ENCODE peak calls at places on chromosomes 12 and 14, in six cellular contexts. I is CD4-positive, alpha-beta memory T cell; Z is aorta; Q is substantia nigra; P is prostate gland; D is CD8-positive, alpha-beta memory T cell. C is an unnamed sample.

GRCh38 chr12:95182868-95183415 is 34.3 kb downstream of the FGD6 start:
- DNase-seq in Q (no peak), D (no peak), I (no peak), P (no peak), Z (no peak), C (no peak)

GRCh38 chr14:34699873-34700621 is 14.3 kb downstream of the CFL2 start:
- DNase-seq in D (no peak), I (no peak), Q (no peak), Z (no peak), P (no peak), C (no peak)

GRCh38 chr12:118151755-118152154 is 15.8 kb downstream of the PEBP1 start:
- DNase-seq in D (no peak), I (no peak), P (no peak), Z (no peak), Q (no peak), C (no peak)

GRCh38 chr14:97697772-97698171 is 900.6 kb downstream of the VRK1 start:
- DNase-seq in Z (no peak), P (no peak), I (peak), D (peak), Q (no peak), C (no peak)

GRCh38 chr14:24143511-24143910 is 2.1 kb upstream of the EMC9 start:
- DNase-seq in P (no peak), I (no peak), Q (no peak), Z (peak), D (no peak), C (no peak)

GRCh38 chr14:93734086-93734822 is 54.0 kb downstream of the PRIMA1 start:
- DNase-seq in Q (no peak), D (no peak), I (no peak), P (no peak), Z (peak), C (no peak)

GRCh38 chr12:6540181-6540877 is 6.0 kb downstream of the GAPDH start:
- DNase-seq in Q (no peak), I (peak), D (peak), Z (peak), P (peak), C (peak)

GRCh38 chr14:51780741-51781140 is 79.7 kb upstream of the GNG2 start:
- DNase-seq in I (no peak), Z (no peak), Q (no peak), D (no peak), P (no peak), C (no peak)

GRCh38 chr12:132724506-132725220 is 14.0 kb downstream of the PGAM5 start:
- DNase-seq in Z (no peak), Q (no peak), D (no peak), P (no peak), I (no peak), C (no peak)

GRCh38 chr12:47949441-47950341 is 13.7 kb upstream of the TMEM106C start:
- DNase-seq in D (peak), I (peak), Q (no peak), Z (peak), P (peak), C (no peak)

GRCh38 chr12:47297993-47298392 is 218.2 kb upstream of the AMIGO2 start:
- DNase-seq in Q (no peak), P (no peak), Z (no peak), D (no peak), I (no peak), C (peak)

GRCh38 chr12:27575780-27576154 is 51.8 kb downstream of the PPFIBP1 start:
- DNase-seq in I (no peak), P (no peak), D (no peak), Q (no peak), Z (no peak), C (no peak)

GRCh38 chr14:74549588-74549987 is 56.0 kb downstream of the ISCA2 start:
- DNase-seq in Q (no peak), D (no peak), I (no peak), Z (no peak), P (peak), C (no peak)

GRCh38 chr12:69070319-69071090 is 137.5 kb upstream of the CPM start:
- DNase-seq in I (peak), Z (peak), D (peak), Q (no peak), P (peak), C (peak)

GRCh38 chr14:37708481-37708880 is 113.1 kb downstream of the TTC6 start:
- DNase-seq in I (no peak), P (no peak), D (no peak), Z (no peak), Q (no peak), C (no peak)

GRCh38 chr14:32694795-32695449 is 243.8 kb upstream of the NPAS3 start:
- DNase-seq in I (no peak), Z (no peak), D (no peak), Q (no peak), P (no peak), C (no peak)

GRCh38 chr12:75712223-75712622 is 200.8 kb upstream of the KRR1 start:
- DNase-seq in Z (no peak), Q (no peak), I (no peak), D (no peak), P (peak), C (no peak)

GRCh38 chr14:32611752-32612151 is 282.7 kb downstream of the AKAP6 start:
- DNase-seq in D (no peak), P (no peak), Q (no peak), I (no peak), Z (no peak), C (no peak)

GRCh38 chr14:34742509-34743115 is 28.2 kb upstream of the CFL2 start:
- DNase-seq in P (no peak), Q (no peak), I (peak), D (no peak), Z (no peak), C (no peak)

GRCh38 chr12:6947615-6948014 is 3.5 kb upstream of the PTPN6 start:
- DNase-seq in Z (peak), P (no peak), I (no peak), Q (no peak), D (no peak), C (no peak)

GRCh38 chr12:124673881-124674617 is 106.6 kb upstream of the NCOR2 start:
- DNase-seq in Q (peak), P (no peak), Z (peak), D (no peak), I (no peak), C (no peak)

GRCh38 chr14:105841022-105842009 is 314.9 kb downstream of the TMEM121 start:
- DNase-seq in P (no peak), Z (no peak), I (no peak), Q (no peak), D (no peak), C (no peak)

GRCh38 chr14:59583755-59584154 is 7.1 kb upstream of the CCDC175 start:
- DNase-seq in P (no peak), Z (peak), Q (no peak), I (no peak), D (no peak), C (no peak)

GRCh38 chr12:110863161-110863560 is 16.4 kb downstream of the CCDC63 start:
- DNase-seq in I (no peak), Q (no peak), P (no peak), Z (no peak), D (no peak), C (no peak)

GRCh38 chr12:52528641-52529143 is 8.5 kb upstream of the KRT5 start:
- DNase-seq in P (no peak), D (no peak), Q (peak), I (no peak), Z (peak), C (no peak)

GRCh38 chr12:33752854-33753253 is 269.4 kb upstream of the ALG10 start:
- DNase-seq in Z (no peak), I (no peak), P (no peak), Q (no peak), D (no peak), C (no peak)

GRCh38 chr14:20996521-20996920 is 2.6 kb upstream of the SLC39A2 start:
- DNase-seq in D (no peak), I (no peak), Z (no peak), P (no peak), Q (no peak), C (no peak)

GRCh38 chr14:92417759-92418158 is 94.8 kb downstream of the SLC24A4 start:
- DNase-seq in I (no peak), P (no peak), Z (no peak), Q (no peak), D (no peak), C (no peak)

GRCh38 chr12:53046655-53047220 is 3.1 kb upstream of the TNS2 start:
- DNase-seq in Q (peak), D (no peak), Z (peak), I (no peak), P (peak), C (peak)

GRCh38 chr12:112001555-112001954 is 11.4 kb downstream of the TMEM116 start:
- DNase-seq in P (no peak), D (no peak), Q (no peak), Z (no peak), I (no peak), C (no peak)

GRCh38 chr12:68863109-68863770 is 55.3 kb downstream of the MDM2 start:
- DNase-seq in Q (no peak), P (no peak), Z (no peak), I (no peak), D (no peak), C (no peak)

GRCh38 chr12:83121886-83122622 is 435.3 kb downstream of the TMTC2 start:
- DNase-seq in Q (no peak), I (no peak), Z (no peak), P (no peak), D (no peak), C (no peak)

GRCh38 chr12:3216097-3216496 is 138.9 kb downstream of the TSPAN9 start:
- DNase-seq in Z (no peak), I (no peak), Q (no peak), P (no peak), D (no peak), C (no peak)
- H3K27ac ChIP-seq in Z (no peak), I (no peak), Q (no peak), P (peak), D (no peak), C (no peak)

GRCh38 chr14:104396682-104397470 is 182.7 kb upstream of the C14orf180 start:
- DNase-seq in I (no peak), Z (no peak), D (no peak), Q (no peak), P (no peak), C (no peak)
- H3K27ac ChIP-seq in I (no peak), Z (no peak), D (no peak), Q (no peak), P (no peak), C (no peak)

GRCh38 chr12:18148961-18149360 is 59.0 kb upstream of the RERGL start:
- DNase-seq in Z (no peak), P (no peak), I (no peak), Q (no peak), D (no peak), C (no peak)

GRCh38 chr12:18151036-18151435 is 61.0 kb upstream of the RERGL start:
- DNase-seq in Q (no peak), P (no peak), D (no peak), Z (no peak), I (no peak), C (no peak)

GRCh38 chr12:18145924-18146323 is 55.9 kb upstream of the RERGL start:
- DNase-seq in Z (no peak), Q (no peak), D (no peak), P (no peak), I (no peak), C (no peak)

GRCh38 chr12:18141583-18141982 is 51.6 kb upstream of the RERGL start:
- DNase-seq in I (no peak), D (no peak), Q (no peak), Z (no peak), P (peak), C (no peak)

GRCh38 chr12:18146375-18146774 is 56.4 kb upstream of the RERGL start:
- DNase-seq in P (no peak), Q (no peak), D (no peak), I (no peak), Z (no peak), C (no peak)
- H3K27ac ChIP-seq in P (no peak), Q (no peak), D (no peak), I (no peak), Z (no peak), C (no peak)

DNA sequence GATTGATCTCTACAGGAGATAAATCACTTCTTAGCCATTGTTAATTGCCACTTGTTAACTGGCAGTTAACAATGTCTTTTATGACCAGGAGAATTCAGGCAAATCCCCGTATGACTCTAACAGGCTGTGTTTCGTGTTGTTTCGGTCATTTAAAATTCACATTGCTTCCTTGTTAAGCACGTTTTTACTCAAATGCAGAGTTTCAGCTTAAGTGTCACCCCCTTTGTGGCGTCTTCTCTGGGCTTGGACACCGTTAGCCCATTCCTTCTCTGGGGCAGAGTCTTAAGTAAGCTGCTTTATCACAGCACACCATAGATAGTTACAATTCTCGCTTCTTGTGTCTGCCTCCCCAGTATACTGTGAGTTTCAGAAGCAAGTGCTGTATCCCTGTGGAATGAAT is 205.4 kb downstream of the EPS8 start:
- DNase-seq in Z (no peak), I (no peak), D (no peak), Q (no peak), P (no peak), C (no peak)
- H3K27ac ChIP-seq in Z (no peak), I (no peak), D (no peak), Q (no peak), P (no peak), C (no peak)

C was measured in naive thymus-derived CD4-positive, alpha-beta T cell.